ENCODE peak calls at places on chromosomes 7 and 10, in eight cellular contexts. U is stomach, R is IMR-90, T is kidney, K is A549, P is nephron progenitor cell, C is choroid plexus epithelial cell, Z is right atrium auricular region. A is an unnamed sample.

GRCh38 chr7:5143935-5144903 is 45.8 kb upstream of the WIPI2 start:
- DNase-seq in U (peak), R (peak), T (peak), K (no peak), P (no peak), C (peak), Z (no peak), A (no peak)

GRCh38 chr10:29784175-29784773 is 149.5 kb upstream of the SVIL start:
- DNase-seq in U (peak), R (peak), T (peak), K (peak), P (no peak), C (peak), Z (peak), A (peak)

GRCh38 chr7:32093415-32094408 is 23.5 kb upstream of the PDE1C start:
- DNase-seq in U (peak), R (peak), T (no peak), K (no peak), P (no peak), C (peak), Z (peak), A (peak)

GRCh38 chr10:75211007-75211735 is 575 bp downstream of the VDAC2 start:
- DNase-seq in U (peak), R (peak), T (no peak), K (no peak), P (peak), C (peak), Z (no peak), A (no peak)

GRCh38 chr7:90923576-90923975 is 327.5 kb downstream of the CDK14 start:
- DNase-seq in U (no peak), R (peak), T (no peak), K (no peak), P (no peak), C (no peak), Z (no peak), A (no peak)

GRCh38 chr10:124205432-124205831 is 112.0 kb upstream of the CHST15 start:
- DNase-seq in U (no peak), R (no peak), T (no peak), K (no peak), P (no peak), C (no peak), Z (peak), A (no peak)

GRCh38 chr7:144835166-144835611 is 664 bp downstream of the TPK1 start:
- DNase-seq in U (peak), R (peak), T (peak), K (peak), P (no peak), C (peak), Z (no peak), A (no peak)

GRCh38 chr10:6796231-6796630 is 216.2 kb upstream of the PRKCQ start:
- DNase-seq in U (no peak), R (no peak), T (no peak), K (no peak), P (no peak), C (no peak), Z (no peak), A (no peak)

GRCh38 chr10:24952146-24952700 is at the start of gene PRTFDC1:
- DNase-seq in U (peak), R (no peak), T (peak), K (peak), P (peak), C (peak), Z (no peak), A (no peak)

GRCh38 chr10:103703941-103704919 is 151.1 kb downstream of the SH3PXD2A start:
- DNase-seq in U (no peak), R (no peak), T (no peak), K (no peak), P (no peak), C (no peak), Z (no peak), A (no peak)

GRCh38 chr10:29555091-29555745 is 79.6 kb downstream of the SVIL start:
- DNase-seq in U (no peak), R (peak), T (no peak), K (no peak), P (no peak), C (no peak), Z (no peak), A (no peak)

GRCh38 chr10:24528960-24529359 is 194.7 kb downstream of the ARHGAP21 start:
- DNase-seq in U (no peak), R (no peak), T (no peak), K (no peak), P (no peak), C (no peak), Z (no peak), A (no peak)

GRCh38 chr10:129604333-129605032 is 137.4 kb downstream of the MGMT start:
- DNase-seq in U (no peak), R (no peak), T (no peak), K (no peak), P (no peak), C (no peak), Z (no peak), A (no peak)

GRCh38 chr10:16381083-16381482 is 55.7 kb upstream of the PTER start:
- DNase-seq in U (no peak), R (no peak), T (no peak), K (peak), P (no peak), C (peak), Z (no peak), A (no peak)

GRCh38 chr10:71581376-71581775 is 138.2 kb downstream of the C10orf105 start:
- DNase-seq in U (no peak), R (no peak), T (no peak), K (no peak), P (no peak), C (no peak), Z (no peak), A (no peak)

GRCh38 chr7:69896100-69896499 is 297.8 kb downstream of the AUTS2 start:
- DNase-seq in U (no peak), R (no peak), T (no peak), K (no peak), P (no peak), C (no peak), Z (no peak), A (no peak)

GRCh38 chr10:89929282-89930026 is 228.1 kb downstream of the KIF20B start:
- DNase-seq in U (no peak), R (no peak), T (no peak), K (no peak), P (no peak), C (no peak), Z (no peak), A (no peak)

GRCh38 chr7:100169147-100169850 is 882 bp upstream of the GAL3ST4 start:
- DNase-seq in U (no peak), R (no peak), T (peak), K (no peak), P (no peak), C (no peak), Z (no peak), A (no peak)

GRCh38 chr7:33423646-33424020 is 294.3 kb downstream of the BBS9 start:
- DNase-seq in U (no peak), R (no peak), T (no peak), K (peak), P (peak), C (no peak), Z (no peak), A (no peak)

GRCh38 chr10:70169661-70170364 is 501 bp downstream of the SAR1A start:
- DNase-seq in U (peak), R (no peak), T (no peak), K (no peak), P (peak), C (peak), Z (no peak), A (no peak)

GRCh38 chr10:59622320-59622901 is 87.2 kb downstream of the SLC16A9 start:
- DNase-seq in U (peak), R (peak), T (no peak), K (peak), P (peak), C (peak), Z (peak), A (peak)

GRCh38 chr10:666237-667012 is 23.0 kb downstream of the DIP2C start:
- DNase-seq in U (no peak), R (no peak), T (no peak), K (no peak), P (no peak), C (no peak), Z (no peak), A (no peak)

GRCh38 chr10:70603439-70603778 is 868 bp upstream of the PRF1 start:
- DNase-seq in U (no peak), R (no peak), T (no peak), K (no peak), P (no peak), C (no peak), Z (peak), A (no peak)

GRCh38 chr10:71729023-71729649 is 9.6 kb upstream of the C10orf105 start:
- DNase-seq in U (peak), R (no peak), T (peak), K (peak), P (peak), C (no peak), Z (peak), A (no peak)

GRCh38 chr10:15169555-15170407 is 1.3 kb upstream of the NMT2 start:
- DNase-seq in U (no peak), R (no peak), T (no peak), K (no peak), P (no peak), C (peak), Z (no peak), A (no peak)

GRCh38 chr7:1698951-1699350 is 28.9 kb downstream of the ELFN1 start:
- DNase-seq in U (no peak), R (no peak), T (no peak), K (no peak), P (no peak), C (no peak), Z (no peak), A (no peak)

GRCh38 chr7:139105037-139105382 is 4.5 kb downstream of the ZC3HAV1 start:
- DNase-seq in U (no peak), R (no peak), T (no peak), K (no peak), P (no peak), C (no peak), Z (no peak), A (no peak)

GRCh38 chr7:131011976-131012375 is 278.0 kb upstream of the KLF14 start:
- DNase-seq in U (no peak), R (peak), T (no peak), K (peak), P (no peak), C (peak), Z (no peak), A (peak)

GRCh38 chr10:119209050-119209735 is 1.8 kb downstream of the GRK5 start:
- DNase-seq in U (peak), R (peak), T (peak), K (peak), P (peak), C (peak), Z (peak), A (no peak)

GRCh38 chr10:133357293-133358151 is at the start of gene FUOM:
- DNase-seq in U (no peak), R (peak), T (no peak), K (peak), P (peak), C (peak), Z (no peak), A (no peak)

GRCh38 chr7:112572669-112573301 is 92.0 kb downstream of the LSMEM1 start:
- DNase-seq in U (no peak), R (no peak), T (no peak), K (no peak), P (no peak), C (no peak), Z (no peak), A (no peak)

GRCh38 chr10:33008499-33009243 is 50.6 kb upstream of the ITGB1 start:
- DNase-seq in U (peak), R (peak), T (no peak), K (no peak), P (peak), C (peak), Z (peak), A (peak)

GRCh38 chr10:33006342-33006887 is 48.4 kb upstream of the ITGB1 start:
- DNase-seq in U (no peak), R (no peak), T (no peak), K (no peak), P (no peak), C (no peak), Z (no peak), A (no peak)

GRCh38 chr10:33009244-33010131 is 51.5 kb upstream of the ITGB1 start:
- DNase-seq in U (no peak), R (no peak), T (no peak), K (no peak), P (no peak), C (no peak), Z (no peak), A (no peak)

GRCh38 chr10:33005322-33006282 is 47.6 kb upstream of the ITGB1 start:
- DNase-seq in U (peak), R (peak), T (peak), K (peak), P (peak), C (peak), Z (peak), A (peak)

DNA sequence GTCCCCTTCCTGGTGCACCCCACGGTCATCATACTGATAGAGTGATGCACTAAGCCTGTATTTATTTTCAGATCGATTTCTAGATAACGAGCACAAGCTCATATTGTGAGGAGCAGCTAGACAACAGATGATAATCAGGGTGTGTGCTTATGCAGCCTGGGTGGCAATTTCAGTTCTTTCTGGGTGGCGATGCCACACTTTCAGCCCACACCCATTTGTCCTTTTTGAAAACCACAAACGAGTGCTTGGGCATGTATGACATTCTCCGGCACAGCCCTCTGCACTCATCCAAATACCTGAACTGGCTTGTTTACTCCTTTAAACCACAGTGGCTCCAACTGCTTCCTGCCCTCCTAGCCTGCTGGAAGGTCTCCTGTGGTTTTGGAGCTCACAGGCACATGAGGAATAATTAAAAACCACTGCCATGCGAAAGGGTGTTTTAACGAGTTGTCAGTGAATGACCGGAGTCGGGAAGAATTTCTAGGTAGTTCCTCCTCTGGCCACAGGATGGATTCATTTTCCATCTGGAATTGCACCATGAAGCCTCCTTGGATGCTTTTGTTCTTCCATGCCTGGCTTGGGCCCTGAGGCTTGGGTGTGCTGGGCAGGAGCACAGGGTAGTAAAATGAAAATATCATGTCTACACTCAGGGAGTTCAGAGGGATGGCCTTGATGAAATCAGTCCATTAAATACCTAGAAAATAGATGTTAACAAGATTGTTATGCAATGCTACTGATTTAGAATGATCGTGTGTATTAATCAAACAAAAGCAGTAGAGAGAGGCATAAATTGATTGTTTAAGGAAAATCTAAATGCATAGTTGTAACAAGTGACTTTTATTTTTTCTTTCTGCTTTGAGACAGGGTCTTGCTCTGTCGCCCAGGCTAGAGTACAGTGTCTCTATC is 52.4 kb upstream of the ITGB1 start:
- DNase-seq in U (no peak), R (peak), T (no peak), K (peak), P (no peak), C (peak), Z (no peak), A (peak)
- TF ChIP-seq CTCF in U (no peak), R (peak), T (no peak), K (peak), P (peak), C (peak), Z (peak), A (peak)

GRCh38 chr10:63887026-63887589 is 365.9 kb downstream of the REEP3 start:
- DNase-seq in U (no peak), R (no peak), T (no peak), K (no peak), P (peak), C (peak), Z (no peak), A (no peak)
- TF ChIP-seq CTCF in U (no peak), R (no peak), T (no peak), K (no peak), P (no peak), C (peak), Z (no peak), A (peak)

GRCh38 chr10:101217450-101218281 is 11.6 kb downstream of the LBX1 start:
- DNase-seq in U (no peak), R (peak), T (no peak), K (peak), P (peak), C (peak), Z (no peak), A (no peak)
- TF ChIP-seq CTCF in U (no peak), R (peak), T (peak), K (peak), P (peak), C (peak), Z (peak), A (peak)

GRCh38 chr10:28410420-28411135 is 107.7 kb upstream of the MPP7 start:
- DNase-seq in U (no peak), R (no peak), T (no peak), K (peak), P (no peak), C (peak), Z (no peak), A (no peak)
- TF ChIP-seq CTCF in U (no peak), R (no peak), T (no peak), K (no peak), P (no peak), C (peak), Z (peak), A (peak)

GRCh38 chr7:87217983-87218653 is 1.4 kb downstream of the TMEM243 start:
- DNase-seq in U (no peak), R (no peak), T (no peak), K (no peak), P (no peak), C (no peak), Z (no peak), A (no peak)

GRCh38 chr7:87220026-87220733 is 648 bp upstream of the TMEM243 start:
- DNase-seq in U (peak), R (peak), T (peak), K (peak), P (peak), C (peak), Z (peak), A (no peak)

GRCh38 chr7:87220734-87221215 is 1.2 kb upstream of the TMEM243 start:
- DNase-seq in U (no peak), R (no peak), T (no peak), K (no peak), P (peak), C (peak), Z (no peak), A (no peak)

GRCh38 chr7:87218941-87219544 is 489 bp downstream of the TMEM243 start:
- DNase-seq in U (peak), R (peak), T (peak), K (peak), P (peak), C (peak), Z (peak), A (no peak)

GRCh38 chr7:87219545-87220025 is at the start of gene TMEM243:
- DNase-seq in U (peak), R (peak), T (peak), K (peak), P (peak), C (peak), Z (peak), A (peak)
- TF ChIP-seq CTCF in U (no peak), R (peak), T (peak), K (no peak), P (no peak), C (no peak), Z (peak), A (peak)